ENCODE peak calls at places on chromosomes 6 and 20, in ten cellular contexts. H is fibroblast of villous mesenchyme; W is CD8-positive, alpha-beta T cell; E is pancreas; S is K562; Z is heart left ventricle; T is PC-9; P is astrocyte of the spinal cord; K is nephron progenitor cell; Y is epithelial cell of esophagus. L is an unnamed sample.

GRCh38 chr20:2295886-2296544 is at the start of gene TGM3:
- DNase-seq in H (no peak), W (no peak), E (no peak), S (no peak), Z (no peak), T (no peak), P (no peak), K (no peak), Y (no peak), L (no peak)

GRCh38 chr6:47000842-47001241 is 41.3 kb downstream of the ADGRF1 start:
- DNase-seq in H (no peak), W (no peak), E (no peak), S (no peak), Z (no peak), T (peak; percentile 52), P (no peak), K (no peak), Y (peak; percentile 11), L (no peak)

GRCh38 chr20:31710423-31711250 is 12.0 kb downstream of the BCL2L1 start:
- DNase-seq in H (no peak), W (no peak), E (no peak), S (no peak), Z (peak; percentile 68), T (peak; percentile 71), P (no peak), K (no peak), Y (peak; percentile 99), L (no peak)

GRCh38 chr6:107320126-107320525 is 139.2 kb downstream of the PDSS2 start:
- DNase-seq in H (no peak), W (no peak), E (no peak), S (no peak), Z (no peak), T (no peak), P (peak; percentile 39), K (no peak), Y (no peak), L (no peak)

GRCh38 chr6:129164032-129164431 is 281.1 kb downstream of the LAMA2 start:
- DNase-seq in H (no peak), W (no peak), E (no peak), S (no peak), Z (no peak), T (no peak), P (no peak), K (no peak), Y (no peak), L (no peak)

GRCh38 chr20:2946988-2947961 is 74.0 kb downstream of the PTPRA start:
- DNase-seq in H (peak; percentile 91), W (no peak), E (no peak), S (peak; percentile 36), Z (no peak), T (no peak), P (peak; percentile 75), K (no peak), Y (no peak), L (no peak)

GRCh38 chr6:30988209-30988825 is 4.8 kb downstream of the MUC21 start:
- DNase-seq in H (no peak), W (no peak), E (no peak), S (peak; percentile 57), Z (no peak), T (no peak), P (no peak), K (no peak), Y (no peak), L (no peak)

GRCh38 chr20:23212482-23212881 is 126.4 kb upstream of the CD93 start:
- DNase-seq in H (no peak), W (no peak), E (no peak), S (no peak), Z (no peak), T (peak; percentile 42), P (no peak), K (no peak), Y (no peak), L (no peak)

GRCh38 chr6:107129370-107129925 is 14.1 kb upstream of the BEND3 start:
- DNase-seq in H (no peak), W (no peak), E (no peak), S (no peak), Z (no peak), T (no peak), P (no peak), K (no peak), Y (no peak), L (no peak)

GRCh38 chr20:37567671-37568588 is 40.3 kb upstream of the BLCAP start:
- DNase-seq in H (no peak), W (no peak), E (no peak), S (no peak), Z (no peak), T (no peak), P (peak; percentile 4), K (peak; percentile 41), Y (no peak), L (no peak)

GRCh38 chr6:166512567-166512966 is 73.9 kb downstream of the RAMACL start:
- DNase-seq in H (no peak), W (peak; percentile 42), E (no peak), S (no peak), Z (peak; percentile 15), T (no peak), P (no peak), K (no peak), Y (no peak), L (peak; percentile 56)

GRCh38 chr6:38400101-38400500 is 239.6 kb downstream of the BTBD9 start:
- DNase-seq in H (no peak), W (no peak), E (no peak), S (no peak), Z (no peak), T (no peak), P (no peak), K (no peak), Y (no peak), L (no peak)

GRCh38 chr6:69729870-69730449 is 66.8 kb downstream of the LMBRD1 start:
- DNase-seq in H (no peak), W (no peak), E (no peak), S (no peak), Z (no peak), T (no peak), P (peak; percentile 13), K (no peak), Y (no peak), L (no peak)
- TF ChIP-seq CTCF in H (no peak), W (peak; percentile 58), E (peak; percentile 8), S (no peak), Z (peak; percentile 30), T (peak; percentile 61), P (peak; percentile 13), K (peak; percentile 36), Y (no peak), L (peak; percentile 29)

GRCh38 chr6:5580736-5581568 is 319.6 kb downstream of the FARS2 start:
- DNase-seq in H (no peak), W (no peak), E (no peak), S (no peak), Z (no peak), T (no peak), P (no peak), K (no peak), Y (no peak), L (no peak)

GRCh38 chr6:5584072-5584471 is 322.8 kb downstream of the FARS2 start:
- DNase-seq in H (peak; percentile 42), W (no peak), E (no peak), S (no peak), Z (no peak), T (no peak), P (peak; percentile 63), K (no peak), Y (no peak), L (no peak)

GRCh38 chr6:5587648-5588047 is 326.3 kb downstream of the FARS2 start:
- DNase-seq in H (no peak), W (no peak), E (no peak), S (no peak), Z (no peak), T (no peak), P (no peak), K (no peak), Y (no peak), L (no peak)

GRCh38 chr6:5583528-5583927 is 322.2 kb downstream of the FARS2 start:
- DNase-seq in H (no peak), W (no peak), E (no peak), S (no peak), Z (no peak), T (no peak), P (no peak), K (no peak), Y (no peak), L (no peak)

GRCh38 chr6:5582758-5583157 is 321.4 kb downstream of the FARS2 start:
- DNase-seq in H (peak; percentile 14), W (no peak), E (no peak), S (no peak), Z (no peak), T (no peak), P (no peak), K (no peak), Y (no peak), L (no peak)
- TF ChIP-seq CTCF in H (peak; percentile 10), W (no peak), E (no peak), S (no peak), Z (no peak), T (no peak), P (peak; percentile 24), K (no peak), Y (no peak), L (peak; percentile 30)

GRCh38 chr6:154686162-154686561 is 47.1 kb upstream of the SCAF8 start:
- DNase-seq in H (no peak), W (no peak), E (no peak), S (no peak), Z (no peak), T (no peak), P (no peak), K (no peak), Y (no peak), L (no peak)

GRCh38 chr6:154690857-154691256 is 42.4 kb upstream of the SCAF8 start:
- DNase-seq in H (no peak), W (no peak), E (no peak), S (no peak), Z (no peak), T (no peak), P (no peak), K (no peak), Y (no peak), L (no peak)

GRCh38 chr6:154683756-154684523 is 49.3 kb upstream of the SCAF8 start:
- DNase-seq in H (peak; percentile 22), W (no peak), E (no peak), S (no peak), Z (no peak), T (no peak), P (peak; percentile 66), K (no peak), Y (peak; percentile 12), L (peak; percentile 68)

DNA sequence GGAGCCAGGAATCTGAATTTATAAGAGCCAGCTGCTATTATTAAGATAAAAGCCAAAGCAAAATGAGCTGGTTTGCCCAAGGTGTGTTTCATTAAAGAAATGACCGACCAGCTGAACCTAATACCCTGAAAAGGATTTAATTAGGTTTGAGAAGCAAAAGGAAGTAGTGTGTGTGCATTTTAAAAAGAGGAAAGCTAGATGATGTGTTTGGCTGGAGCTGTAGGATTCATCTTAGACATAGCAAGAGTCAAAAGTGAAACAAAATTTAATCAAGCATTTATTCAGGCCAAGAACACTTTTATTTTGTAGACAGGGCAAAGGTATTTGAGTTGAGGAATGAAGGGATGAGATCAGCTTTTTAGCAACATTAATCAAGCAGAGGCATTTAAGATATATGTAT is 43.6 kb upstream of the SCAF8 start:
- DNase-seq in H (no peak), W (no peak), E (no peak), S (no peak), Z (no peak), T (no peak), P (no peak), K (no peak), Y (no peak), L (no peak)
- TF ChIP-seq CTCF in H (no peak), W (no peak), E (no peak), S (no peak), Z (no peak), T (no peak), P (no peak), K (no peak), Y (no peak), L (no peak)

GRCh38 chr20:17530716-17531536 is at the start of gene BFSP1:
- DNase-seq in H (peak; percentile 55), W (peak; percentile 35), E (peak; percentile 89), S (no peak), Z (peak; percentile 61), T (peak; percentile 39), P (peak; percentile 56), K (peak; percentile 74), Y (peak; percentile 58), L (peak; percentile 61)
- TF ChIP-seq CTCF in H (no peak), W (no peak), E (no peak), S (no peak), Z (no peak), T (no peak), P (no peak), K (no peak), Y (no peak), L (no peak)